ENCODE peak calls at places on chromosomes 11 and 22, in eight cellular contexts. K is iris pigment epithelial cell; W is Right ventricle myocardium superior; U is astrocyte of the spinal cord; S is activated effector memory CD4-positive, alpha-beta T cell treated with anti-CD3 and anti-CD28 coated beads, Interleukin-2, amount 50 U/mL, for 16 hours; F is left ventricle myocardium inferior; C is T-helper 1 cell; Z is activated CD4-positive, alpha-beta T cell treated with anti-CD3 and anti-CD28 coated beads, Interleukin-2, amount 50 U/mL, for 1 hour. L is an unnamed sample.

GRCh38 chr11:94149435-94149834 is 20.8 kb downstream of the PANX1 start:
- DNase-seq in K (peak), W (no peak), U (peak), S (no peak), F (no peak), C (no peak), Z (no peak), L (no peak)

GRCh38 chr11:123083623-123084029 is 21.7 kb upstream of the HSPA8 start:
- DNase-seq in K (peak), W (peak), U (peak), S (peak), F (peak), C (peak), Z (peak), L (peak)

GRCh38 chr11:64334764-64335741 is 5.0 kb upstream of the CCDC88B start:
- DNase-seq in K (peak), W (no peak), U (peak), S (no peak), F (no peak), C (no peak), Z (no peak), L (peak)

GRCh38 chr22:39409630-39410029 is 10.1 kb downstream of the TAB1 start:
- DNase-seq in K (no peak), W (peak), U (no peak), S (no peak), F (no peak), C (no peak), Z (no peak), L (no peak)

GRCh38 chr22:29072193-29072978 is 449 bp upstream of the KREMEN1 start:
- DNase-seq in K (peak), W (peak), U (peak), S (peak), F (peak), C (peak), Z (peak), L (peak)

GRCh38 chr11:66904981-66905521 is 48.2 kb downstream of the LRFN4 start:
- DNase-seq in K (no peak), W (no peak), U (no peak), S (no peak), F (no peak), C (no peak), Z (no peak), L (no peak)

GRCh38 chr11:128061321-128061871 is 526.0 kb downstream of the ETS1 start:
- DNase-seq in K (peak), W (no peak), U (peak), S (no peak), F (no peak), C (no peak), Z (no peak), L (no peak)

GRCh38 chr22:48037618-48038017 is 1275.2 kb downstream of the TBC1D22A start:
- DNase-seq in K (no peak), W (no peak), U (no peak), S (no peak), F (no peak), C (no peak), Z (no peak), L (no peak)

GRCh38 chr11:86570457-86570856 is 102.0 kb downstream of the ME3 start:
- DNase-seq in K (no peak), W (no peak), U (no peak), S (no peak), F (no peak), C (no peak), Z (no peak), L (no peak)

GRCh38 chr22:46800102-46800857 is 37.8 kb downstream of the TBC1D22A start:
- DNase-seq in K (no peak), W (no peak), U (no peak), S (no peak), F (no peak), C (no peak), Z (no peak), L (no peak)

GRCh38 chr22:45319319-45319675 is 9.6 kb downstream of the FAM118A start:
- DNase-seq in K (peak), W (peak), U (peak), S (no peak), F (peak), C (no peak), Z (peak), L (no peak)

GRCh38 chr22:44272330-44272729 is 40.4 kb downstream of the SHISAL1 start:
- DNase-seq in K (no peak), W (no peak), U (no peak), S (no peak), F (no peak), C (no peak), Z (no peak), L (no peak)

GRCh38 chr11:45053736-45054446 is 92.5 kb upstream of the PRDM11 start:
- DNase-seq in K (no peak), W (no peak), U (no peak), S (no peak), F (no peak), C (no peak), Z (no peak), L (no peak)

GRCh38 chr11:73366265-73366610 is 10.0 kb upstream of the RELT start:
- DNase-seq in K (no peak), W (no peak), U (no peak), S (peak), F (no peak), C (no peak), Z (no peak), L (no peak)

GRCh38 chr11:17473071-17473744 is 3.4 kb downstream of the ABCC8 start:
- DNase-seq in K (peak), W (no peak), U (no peak), S (no peak), F (no peak), C (no peak), Z (no peak), L (peak)

GRCh38 chr11:820655-821512 is 2.2 kb downstream of the PNPLA2 start:
- DNase-seq in K (no peak), W (peak), U (no peak), S (no peak), F (peak), C (no peak), Z (no peak), L (no peak)

GRCh38 chr11:120834686-120835225 is 189.1 kb upstream of the TBCEL start:
- DNase-seq in K (no peak), W (no peak), U (no peak), S (no peak), F (no peak), C (no peak), Z (no peak), L (no peak)

GRCh38 chr11:64245401-64245796 is 1.3 kb downstream of the PPP1R14B start:
- DNase-seq in K (no peak), W (no peak), U (peak), S (no peak), F (no peak), C (no peak), Z (peak), L (no peak)

GRCh38 chr11:6611092-6612007 is 666 bp downstream of the TAF10 start:
- DNase-seq in K (peak), W (peak), U (peak), S (peak), F (peak), C (no peak), Z (peak), L (peak)

GRCh38 chr11:131867457-131868257 is 497.2 kb downstream of the NTM start:
- DNase-seq in K (peak), W (peak), U (peak), S (no peak), F (peak), C (no peak), Z (no peak), L (peak)

GRCh38 chr11:93784935-93785360 is 866 bp downstream of the MED17 start:
- DNase-seq in K (peak), W (no peak), U (no peak), S (no peak), F (no peak), C (no peak), Z (no peak), L (no peak)

GRCh38 chr11:57940044-57940781 is 83.5 kb upstream of the OR9Q1 start:
- DNase-seq in K (no peak), W (no peak), U (no peak), S (no peak), F (no peak), C (no peak), Z (no peak), L (no peak)

GRCh38 chr11:17991799-17992433 is 20.9 kb downstream of the SERGEF start:
- DNase-seq in K (peak), W (no peak), U (peak), S (peak), F (no peak), C (peak), Z (peak), L (peak)

GRCh38 chr11:61985863-61986262 is 18.4 kb upstream of the FTH1 start:
- DNase-seq in K (no peak), W (no peak), U (no peak), S (no peak), F (no peak), C (no peak), Z (no peak), L (no peak)

L was measured in KBM-7.